ENCODE peak calls at places on chromosome 11, in five cellular contexts. L is GM04504; R is HEK293T; C is lung microvascular endothelial cell; S is activated CD4-positive, alpha-beta T cell treated with anti-CD3 and anti-CD28 coated beads for 24 hours. V is an unnamed sample.

GRCh38 chr11:12397953-12398352 is 20.6 kb downstream of the PARVA start:
- DNase-seq in S (no peak), R (no peak), C (peak; percentile 90), L (peak; percentile 95), V (no peak)

GRCh38 chr11:12876340-12876739 is 132.8 kb upstream of the RASSF10 start:
- DNase-seq in R (no peak), S (no peak), C (no peak), L (no peak), V (no peak)

GRCh38 chr11:118109231-118109630 is 22.5 kb upstream of the SMIM35 start:
- DNase-seq in L (peak; percentile 13), C (no peak), S (no peak), R (no peak), V (no peak)

GRCh38 chr11:119056397-119056999 is 507 bp downstream of the HYOU1 start:
- DNase-seq in C (no peak), R (peak; percentile 33), S (no peak), L (no peak), V (peak; percentile 62)

GRCh38 chr11:77213029-77213579 is 85.1 kb downstream of the MYO7A start:
- DNase-seq in S (no peak), R (no peak), C (no peak), L (no peak), V (no peak)

GRCh38 chr11:131675489-131675888 is 305.1 kb downstream of the NTM start:
- DNase-seq in C (no peak), R (no peak), L (no peak), S (no peak), V (no peak)

GRCh38 chr11:17604201-17604912 is 57.3 kb downstream of the OTOG start:
- DNase-seq in S (no peak), L (no peak), R (no peak), C (no peak), V (peak; percentile 20)

GRCh38 chr11:75325713-75326438 is 25.6 kb downstream of the ARRB1 start:
- DNase-seq in C (peak; percentile 96), S (peak; percentile 35), L (peak; percentile 55), R (no peak), V (peak; percentile 85)

GRCh38 chr11:102256251-102256650 is 61.0 kb upstream of the BIRC3 start:
- DNase-seq in R (no peak), C (peak; percentile 73), S (no peak), L (no peak), V (no peak)

GRCh38 chr11:129631201-129631600 is 184.4 kb upstream of the TMEM45B start:
- DNase-seq in S (no peak), R (no peak), L (no peak), C (no peak), V (no peak)

GRCh38 chr11:120354779-120355178 is 18.6 kb downstream of the ARHGEF12 start:
- DNase-seq in R (no peak), C (no peak), S (no peak), L (no peak), V (no peak)